ENCODE peak calls at places on chromosome 21, in ten cellular contexts. L, U, P, H, O, A, G, D, S and Y are unnamed samples.

GRCh38 chr21:28091500-28091899 is 901.2 kb downstream of the LTN1 start:
- DNase-seq in D (no peak), U (no peak), S (no peak), P (no peak), H (no peak), L (no peak), A (no peak), O (no peak), G (no peak), Y (no peak)

GRCh38 chr21:41418393-41418792 is 7.6 kb upstream of the MX1 start:
- DNase-seq in U (no peak), H (no peak), O (no peak), P (no peak), A (no peak), S (no peak), L (no peak), G (no peak), D (no peak), Y (no peak)

GRCh38 chr21:20701235-20701634 is 297.0 kb upstream of the NCAM2 start:
- DNase-seq in O (no peak), G (no peak), P (no peak), A (no peak), H (no peak), L (no peak), S (no peak), U (no peak), D (no peak), Y (no peak)

GRCh38 chr21:44471996-44472395 is 16.7 kb downstream of the LRRC3 start:
- DNase-seq in U (no peak), O (no peak), P (no peak), G (no peak), D (no peak), A (no peak), H (no peak), S (no peak), L (no peak), Y (no peak)

GRCh38 chr21:35394634-35395369 is 345.7 kb upstream of the RUNX1 start:
- DNase-seq in S (no peak), D (no peak), P (no peak), H (no peak), G (no peak), L (no peak), A (no peak), O (peak), U (no peak), Y (no peak)

GRCh38 chr21:46158666-46159300 is 3.4 kb upstream of the FTCD start:
- DNase-seq in G (no peak), H (no peak), O (no peak), U (no peak), P (no peak), A (no peak), S (no peak), D (no peak), L (peak), Y (no peak)

GRCh38 chr21:32256873-32257620 is 21.8 kb downstream of the MIS18A start:
- DNase-seq in L (no peak), A (no peak), O (peak), U (no peak), H (no peak), G (peak), D (no peak), S (peak), P (peak), Y (peak)

GRCh38 chr21:44012474-44013379 is 618 bp downstream of the TRAPPC10 start:
- DNase-seq in L (peak), P (no peak), S (no peak), O (no peak), H (peak), A (peak), U (peak), G (peak), D (peak), Y (peak)

GRCh38 chr21:45509566-45510465 is 32.4 kb downstream of the SLC19A1 start:
- DNase-seq in L (no peak), U (no peak), G (no peak), A (no peak), D (no peak), H (no peak), O (no peak), S (no peak), P (no peak), Y (no peak)

GRCh38 chr21:37710555-37711293 is 205.5 kb downstream of the KCNJ6 start:
- DNase-seq in S (peak), A (no peak), L (no peak), U (no peak), H (no peak), G (no peak), D (peak), P (no peak), O (no peak), Y (peak)

GRCh38 chr21:21246007-21246406 is 247.8 kb downstream of the NCAM2 start:
- DNase-seq in G (no peak), S (no peak), H (no peak), L (no peak), D (no peak), P (no peak), O (no peak), A (no peak), U (no peak), Y (no peak)

GRCh38 chr21:34888569-34889286 is 160.4 kb downstream of the RUNX1 start:
- DNase-seq in D (peak), A (peak), P (peak), L (peak), U (peak), O (peak), H (peak), S (peak), G (peak), Y (peak)

GRCh38 chr21:45277101-45278045 is 10.3 kb downstream of the POFUT2 start:
- DNase-seq in G (no peak), O (no peak), D (no peak), U (no peak), A (no peak), S (no peak), L (no peak), P (no peak), H (no peak), Y (no peak)

GRCh38 chr21:45109831-45110492 is 35.6 kb downstream of the ADARB1 start:
- DNase-seq in A (no peak), H (peak), L (peak), O (no peak), P (no peak), S (no peak), G (peak), D (no peak), U (peak), Y (no peak)

GRCh38 chr21:40680311-40680710 is 166.6 kb downstream of the DSCAM start:
- DNase-seq in L (no peak), D (no peak), A (no peak), U (no peak), O (no peak), H (no peak), G (no peak), S (peak), P (no peak), Y (no peak)

GRCh38 chr21:42207426-42207825 is 11.5 kb upstream of the ABCG1 start:
- DNase-seq in S (no peak), O (no peak), U (no peak), P (no peak), L (no peak), A (no peak), G (no peak), H (no peak), D (no peak), Y (no peak)

GRCh38 chr21:38804617-38805281 is 980 bp upstream of the ETS2 start:
- DNase-seq in A (peak), O (no peak), S (no peak), H (peak), L (peak), P (no peak), G (peak), D (peak), U (no peak), Y (peak)

GRCh38 chr21:28521932-28522826 is 470.5 kb downstream of the LTN1 start:
- DNase-seq in D (peak), L (no peak), H (no peak), O (peak), U (no peak), A (no peak), S (no peak), G (no peak), P (no peak), Y (peak)

GRCh38 chr21:45790427-45790826 is 146.9 kb downstream of the PCBP3 start:
- DNase-seq in U (no peak), A (no peak), H (no peak), G (no peak), O (no peak), S (no peak), P (no peak), L (no peak), D (no peak), Y (no peak)

GRCh38 chr21:44437371-44437695 is 18.0 kb upstream of the LRRC3 start:
- DNase-seq in A (no peak), U (no peak), O (no peak), P (no peak), S (no peak), D (no peak), G (no peak), H (no peak), L (no peak), Y (no peak)

GRCh38 chr21:42388740-42389448 is 7.0 kb downstream of the TMPRSS3 start:
- DNase-seq in G (no peak), H (no peak), L (no peak), S (no peak), U (no peak), A (no peak), D (no peak), O (no peak), P (no peak), Y (no peak)

GRCh38 chr21:39006653-39007417 is 176.4 kb downstream of the PSMG1 start:
- DNase-seq in G (no peak), P (no peak), O (no peak), L (no peak), H (no peak), U (no peak), D (no peak), S (no peak), A (no peak), Y (no peak)

GRCh38 chr21:38306833-38307232 is 50.0 kb downstream of the KCNJ15 start:
- DNase-seq in P (peak), A (no peak), L (no peak), H (no peak), G (no peak), D (no peak), S (no peak), O (peak), U (no peak), Y (peak)

GRCh38 chr21:14120091-14120734 is 90.5 kb downstream of the LIPI start:
- DNase-seq in P (no peak), A (no peak), D (peak), G (no peak), L (peak), U (no peak), S (no peak), O (no peak), H (no peak), Y (peak)

GRCh38 chr21:15514073-15514946 is 215.5 kb upstream of the USP25 start:
- DNase-seq in U (peak), O (no peak), P (no peak), H (peak), A (no peak), L (peak), G (no peak), D (no peak), S (no peak), Y (no peak)

GRCh38 chr21:16912075-16912474 is 600.8 kb upstream of the CXADR start:
- DNase-seq in L (no peak), A (no peak), D (no peak), P (no peak), G (no peak), U (no peak), H (no peak), S (no peak), O (peak), Y (peak)

GRCh38 chr21:17775431-17776126 is 43.6 kb downstream of the C21orf91 start:
- DNase-seq in S (no peak), A (peak), G (no peak), L (peak), D (no peak), U (peak), P (no peak), H (no peak), O (no peak), Y (no peak)

GRCh38 chr21:30102881-30103280 is 63.7 kb downstream of the CLDN17 start:
- DNase-seq in A (no peak), U (no peak), S (no peak), G (no peak), P (no peak), O (no peak), D (peak), H (no peak), L (no peak), Y (no peak)

GRCh38 chr21:37088196-37088595 is 15.1 kb downstream of the TTC3 start:
- DNase-seq in O (no peak), S (no peak), G (no peak), A (no peak), U (no peak), H (no peak), P (no peak), D (no peak), L (no peak), Y (no peak)

GRCh38 chr21:18318156-18318555 is 73.5 kb downstream of the CHODL start:
- DNase-seq in P (no peak), L (no peak), D (peak), S (no peak), H (no peak), O (no peak), U (no peak), G (no peak), A (no peak), Y (no peak)

GRCh38 chr21:41886331-41886730 is 7.2 kb upstream of the PRDM15 start:
- DNase-seq in S (no peak), A (no peak), H (no peak), D (no peak), U (no peak), P (no peak), L (no peak), G (no peak), O (no peak), Y (no peak)

GRCh38 chr21:37986751-37987399 is 70.6 kb upstream of the KCNJ6 start:
- DNase-seq in P (no peak), L (no peak), A (no peak), G (no peak), S (peak), D (no peak), H (no peak), U (no peak), O (no peak), Y (no peak)

GRCh38 chr21:43318368-43318767 is 108.6 kb downstream of the SIK1 start:
- DNase-seq in S (no peak), P (no peak), L (no peak), G (no peak), A (no peak), D (no peak), O (no peak), H (no peak), U (no peak), Y (no peak)